ENCODE peak calls at places on chromosomes 13 and 19, in six cellular contexts. B is GM23248, Z is IMR-90, C is body of pancreas, X is psoas muscle, S is A549. D is an unnamed sample.

GRCh38 chr13:113664751-113665581 is 2.1 kb upstream of the GRK1 start:
- DNase-seq in B (no peak), Z (no peak), C (peak; percentile 35), X (no peak), S (no peak), D (no peak)

GRCh38 chr19:19181614-19182013 is 10.3 kb downstream of the BORCS8 start:
- DNase-seq in B (no peak), Z (no peak), C (no peak), X (no peak), S (no peak), D (no peak)

GRCh38 chr13:110312669-110313031 is 5.6 kb downstream of the COL4A2 start:
- DNase-seq in B (peak; percentile 93), Z (peak; percentile 93), C (no peak), X (no peak), S (no peak), D (peak; percentile 41)

GRCh38 chr13:112893570-112894422 is 75.2 kb upstream of the MCF2L start:
- DNase-seq in B (peak; percentile 33), Z (peak; percentile 21), C (peak; percentile 80), X (no peak), S (peak; percentile 40), D (no peak)

GRCh38 chr19:10184636-10185035 is 10.1 kb downstream of the DNMT1 start:
- DNase-seq in B (no peak), Z (no peak), C (no peak), X (no peak), S (no peak), D (peak; percentile 15)

GRCh38 chr19:13538854-13539253 is 32.6 kb upstream of the CACNA1A start:
- DNase-seq in B (no peak), Z (no peak), C (no peak), X (no peak), S (no peak), D (no peak)

GRCh38 chr19:7562646-7563393 is 27.3 kb downstream of the PNPLA6 start:
- DNase-seq in B (peak; percentile 10), Z (no peak), C (peak; percentile 27), X (no peak), S (no peak), D (no peak)

GRCh38 chr19:40822161-40822560 is 23.2 kb downstream of the EGLN2 start:
- DNase-seq in B (no peak), Z (no peak), C (no peak), X (no peak), S (no peak), D (no peak)

GRCh38 chr13:51906581-51906980 is 44.8 kb downstream of the CCDC70 start:
- DNase-seq in B (no peak), Z (no peak), C (peak; percentile 57), X (no peak), S (no peak), D (no peak)

DNA sequence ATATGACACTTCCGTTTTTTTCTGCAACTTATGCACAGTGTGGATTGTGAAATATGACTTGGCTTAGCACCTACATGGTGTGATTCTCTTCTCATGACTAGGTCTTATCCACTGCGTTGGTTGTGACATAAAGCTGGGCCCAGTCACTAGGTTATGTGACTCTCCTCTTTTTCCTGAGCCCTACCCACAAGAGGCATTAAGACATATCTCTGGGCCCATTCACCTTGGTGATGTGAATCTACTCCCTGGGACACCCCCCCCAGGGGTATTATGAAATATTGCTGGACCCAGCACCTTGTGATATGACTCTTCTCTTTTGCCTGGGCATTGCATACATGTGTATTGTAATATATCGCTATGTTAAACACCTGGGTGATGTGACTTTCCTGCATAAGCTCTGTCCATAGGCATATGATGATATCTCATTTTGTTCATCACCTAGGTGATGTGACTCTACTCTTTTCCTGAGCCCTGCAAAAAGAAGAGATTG is 85.8 kb upstream of the ZNF43 start:
- DNase-seq in B (no peak), Z (no peak), C (no peak), X (no peak), S (no peak), D (no peak)
- H3K4me1 ChIP-seq in B (no peaks in the 10 kb centered on the region), Z (no peaks in the 10 kb centered on the region), C (no peaks in the 10 kb centered on the region), X (no peaks in the 10 kb centered on the region), S (no peaks in the 10 kb centered on the region), D (no peaks in the 10 kb centered on the region)

GRCh38 chr19:3061214-3062161 is 807 bp downstream of the TLE5 start:
- DNase-seq in B (peak; percentile 61), Z (peak; percentile 17), C (peak; percentile 56), X (peak; percentile 67), S (no peak), D (no peak)
- H3K4me1 ChIP-seq in B (no peaks in the 10 kb centered on the region), Z (peaks cover 21% of the 10 kb centered on the region), C (peaks cover 77% of the 10 kb centered on the region), X (peaks cover 30% of the 10 kb centered on the region), S (peaks cover 43% of the 10 kb centered on the region), D (peaks cover 21% of the 10 kb centered on the region)

GRCh38 chr19:38252935-38253691 is 3.1 kb downstream of the PPP1R14A start:
- DNase-seq in B (no peak), Z (no peak), C (no peak), X (no peak), S (no peak), D (no peak)
- H3K4me1 ChIP-seq in B (peaks cover 12% of the 10 kb centered on the region), Z (peaks cover 31% of the 10 kb centered on the region), C (peaks cover 47% of the 10 kb centered on the region), X (no peaks in the 10 kb centered on the region), S (peaks cover 39% of the 10 kb centered on the region), D (peaks cover 33% of the 10 kb centered on the region)

DNA sequence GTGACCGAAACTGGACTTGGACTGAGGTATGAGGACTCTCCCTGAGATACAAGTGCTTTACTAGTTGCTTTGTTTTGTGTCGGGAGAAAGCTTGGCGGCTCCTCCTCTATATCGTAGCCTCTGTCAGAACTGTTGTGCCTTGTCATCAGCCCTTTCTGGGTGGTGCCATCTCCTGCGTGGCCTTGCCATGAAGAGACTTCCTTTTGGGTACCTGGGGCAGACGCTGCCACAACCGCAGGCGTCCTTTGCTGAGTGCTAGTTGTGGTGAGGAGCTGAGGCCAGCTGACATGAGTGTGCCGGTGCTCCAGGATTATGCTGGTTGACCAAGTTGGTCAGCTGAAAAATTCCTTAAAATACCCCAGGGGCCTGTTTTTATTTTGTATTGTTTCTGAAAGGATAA is 124.5 kb downstream of the AKAP11 start:
- DNase-seq in B (no peak), Z (no peak), C (no peak), X (no peak), S (no peak), D (peak; percentile 18)
- H3K4me1 ChIP-seq in B (peaks cover 4% of the 10 kb centered on the region), Z (no peaks in the 10 kb centered on the region), C (no peaks in the 10 kb centered on the region), X (no peaks in the 10 kb centered on the region), S (no peaks in the 10 kb centered on the region), D (peaks cover 27% of the 10 kb centered on the region)

DNA sequence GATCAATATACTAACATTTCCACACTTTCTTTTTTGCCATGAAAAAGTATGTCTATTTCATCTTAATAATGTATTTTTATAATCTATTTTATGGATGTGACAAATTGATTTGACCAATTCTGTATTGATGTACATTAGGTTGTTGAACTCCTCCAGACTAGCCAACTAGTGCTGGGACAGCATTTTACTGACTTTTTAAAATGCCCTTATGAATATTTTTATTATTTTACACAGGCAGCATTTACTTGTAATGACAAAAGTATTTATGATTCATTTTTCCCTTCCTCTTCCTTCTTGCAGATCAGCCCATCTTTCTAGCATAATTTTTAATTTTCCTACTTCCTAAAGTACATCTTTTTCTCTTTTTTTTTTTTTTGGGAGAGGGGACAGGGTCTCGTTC is 918 bp upstream of the FUZ start:
- DNase-seq in B (peak; percentile 55), Z (no peak), C (no peak), X (no peak), S (no peak), D (no peak)
- H3K4me1 ChIP-seq in B (peaks cover 14% of the 10 kb centered on the region), Z (peaks cover 4% of the 10 kb centered on the region), C (peaks cover 37% of the 10 kb centered on the region), X (peaks cover 21% of the 10 kb centered on the region), S (peaks cover 27% of the 10 kb centered on the region), D (peaks cover 9% of the 10 kb centered on the region)

GRCh38 chr13:39536274-39536673 is 66.7 kb downstream of the LHFPL6 start:
- DNase-seq in B (no peak), Z (no peak), C (no peak), X (no peak), S (no peak), D (no peak)
- H3K4me1 ChIP-seq in B (peaks cover 27% of the 10 kb centered on the region), Z (peaks cover 10% of the 10 kb centered on the region), C (no peaks in the 10 kb centered on the region), X (peaks cover 11% of the 10 kb centered on the region), S (peaks cover 7% of the 10 kb centered on the region), D (peaks cover 8% of the 10 kb centered on the region)